ENCODE peak calls at places on chromosomes 2 and 18, in ten cellular contexts. R is HepG2, D is right lobe of liver, O is body of pancreas, C is breast epithelium, K is IMR-90, U is HCT116, Q is prostate gland, S is H1, A is A549. T is an unnamed sample.

GRCh38 chr18:5628512-5629255 is 84.9 kb upstream of the EPB41L3 start:
- DNase-seq in R (no peak), D (peak; percentile 44), O (peak; percentile 37), C (no peak), K (peak; percentile 17), U (no peak), Q (no peak), S (peak; percentile 69), A (peak; percentile 14), T (peak; percentile 93)

GRCh38 chr2:3981446-3981845 is 278.1 kb downstream of the DCDC2C start:
- DNase-seq in R (no peak), D (no peak), O (no peak), C (no peak), K (no peak), U (no peak), Q (no peak), S (no peak), A (no peak), T (no peak)

GRCh38 chr2:215767625-215768024 is 245.7 kb downstream of the MREG start:
- DNase-seq in R (no peak), D (no peak), O (no peak), C (no peak), K (no peak), U (no peak), Q (no peak), S (no peak), A (no peak), T (no peak)

GRCh38 chr2:217249490-217250451 is 389.9 kb upstream of the TNP1 start:
- DNase-seq in R (no peak), D (no peak), O (peak; percentile 24), C (no peak), K (no peak), U (no peak), Q (peak; percentile 25), S (no peak), A (no peak), T (no peak)

GRCh38 chr18:77081387-77081773 is 51.2 kb downstream of the MBP start:
- DNase-seq in R (no peak), D (no peak), O (no peak), C (no peak), K (peak; percentile 86), U (no peak), Q (no peak), S (no peak), A (no peak), T (no peak)

GRCh38 chr2:193738892-193739291 is 1544.2 kb upstream of the TMEFF2 start:
- DNase-seq in R (no peak), D (no peak), O (no peak), C (no peak), K (no peak), U (no peak), Q (no peak), S (no peak), A (no peak), T (no peak)

GRCh38 chr2:72956936-72957335 is 39.6 kb downstream of the EMX1 start:
- DNase-seq in R (no peak), D (no peak), O (no peak), C (no peak), K (no peak), U (no peak), Q (no peak), S (no peak), A (no peak), T (no peak)

GRCh38 chr18:8508320-8508719 is 100.9 kb upstream of the RAB12 start:
- DNase-seq in R (no peak), D (no peak), O (no peak), C (no peak), K (no peak), U (no peak), Q (no peak), S (no peak), A (no peak), T (no peak)

GRCh38 chr2:149290662-149291061 is 39.7 kb upstream of the LYPD6 start:
- DNase-seq in R (no peak), D (no peak), O (no peak), C (no peak), K (no peak), U (no peak), Q (no peak), S (no peak), A (no peak), T (no peak)

GRCh38 chr18:23226930-23227728 is 91.8 kb downstream of the CABLES1 start:
- DNase-seq in R (no peak), D (no peak), O (no peak), C (no peak), K (peak; percentile 94), U (no peak), Q (no peak), S (no peak), A (no peak), T (peak; percentile 90)

GRCh38 chr2:46827274-46827930 is 88.2 kb downstream of the MCFD2 start:
- DNase-seq in R (no peak), D (no peak), O (no peak), C (no peak), K (peak; percentile 81), U (no peak), Q (no peak), S (no peak), A (no peak), T (no peak)

GRCh38 chr2:70977605-70978205 is 725 bp upstream of the ANKRD53 start:
- DNase-seq in R (peak; percentile 36), D (peak; percentile 44), O (peak; percentile 45), C (peak; percentile 45), K (peak; percentile 93), U (no peak), Q (peak; percentile 37), S (peak; percentile 48), A (no peak), T (peak; percentile 59)

GRCh38 chr2:133641497-133641896 is 73.2 kb upstream of the NCKAP5 start:
- DNase-seq in R (no peak), D (peak; percentile 44), O (no peak), C (peak; percentile 89), K (peak; percentile 29), U (peak; percentile 55), Q (peak; percentile 89), S (peak; percentile 46), A (peak; percentile 32), T (peak; percentile 90)

GRCh38 chr2:46229134-46230063 is 67.8 kb upstream of the EPAS1 start:
- DNase-seq in R (peak; percentile 87), D (no peak), O (no peak), C (no peak), K (peak; percentile 20), U (no peak), Q (no peak), S (no peak), A (peak; percentile 93), T (no peak)

GRCh38 chr2:54256091-54256694 is at the start of gene TSPYL6:
- DNase-seq in R (no peak), D (no peak), O (no peak), C (no peak), K (no peak), U (no peak), Q (no peak), S (no peak), A (no peak), T (no peak)
- TF ChIP-seq POLR2A in R (no peak), D (no peak), O (no peak), C (no peak), K (no peak), U (no peak), Q (no peak), S (no peak), A (no peak), T (no peak)

DNA sequence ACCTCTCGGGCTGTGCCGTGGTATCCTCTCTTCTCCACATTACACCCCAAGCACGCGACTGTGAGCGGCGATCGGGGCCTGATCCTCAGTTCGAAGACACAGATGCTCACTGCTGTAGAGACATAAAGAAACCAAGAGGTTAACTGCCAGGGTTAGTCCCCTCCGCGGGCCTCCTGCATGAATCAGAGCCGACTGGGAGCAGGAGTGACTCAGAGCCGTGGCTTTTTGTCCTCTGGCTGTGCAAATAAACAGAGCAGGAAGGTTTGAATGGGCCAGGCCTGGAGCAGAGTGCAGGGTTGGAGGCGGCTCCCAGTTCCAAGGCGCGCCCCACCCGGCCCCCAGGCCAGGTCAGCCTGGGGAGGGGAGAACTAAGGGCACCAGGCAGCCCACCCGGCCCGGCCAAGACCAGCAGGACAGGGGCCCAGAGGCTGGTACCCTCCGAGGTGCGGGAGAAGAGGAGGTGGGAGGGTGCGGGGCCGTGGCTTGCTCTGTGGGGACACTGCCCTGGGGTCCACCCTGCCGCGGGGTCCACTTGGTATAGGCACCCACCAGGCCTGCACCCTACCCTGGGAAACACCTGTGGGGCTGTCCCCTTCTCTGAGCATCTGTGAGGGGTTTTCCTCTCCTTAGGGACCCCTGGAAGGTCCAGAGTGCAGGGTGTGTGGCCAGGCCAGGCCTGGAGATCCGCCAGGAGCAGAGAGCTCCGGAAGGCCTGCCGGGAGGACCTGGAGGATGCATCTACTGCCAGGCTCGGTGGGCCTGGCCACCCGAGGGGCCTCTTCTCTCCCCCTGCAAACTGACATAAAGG is 16.5 kb downstream of the TWIST2 start:
- DNase-seq in R (peak; percentile 98), D (no peak), O (peak; percentile 85), C (peak; percentile 86), K (peak; percentile 99), U (peak; percentile 78), Q (peak; percentile 87), S (peak; percentile 62), A (peak; percentile 96), T (peak; percentile 87)
- H3K4me3 ChIP-seq in R (peak overlapping the region; percentile 59), D (no peak overlapping the region), O (no peak overlapping the region), C (peak overlapping the region; percentile 60), K (no peak overlapping the region), U (peak overlapping the region; percentile 43), Q (no peak overlapping the region), S (no peak overlapping the region), A (peak overlapping the region; percentile 42), T (no peak overlapping the region)

DNA sequence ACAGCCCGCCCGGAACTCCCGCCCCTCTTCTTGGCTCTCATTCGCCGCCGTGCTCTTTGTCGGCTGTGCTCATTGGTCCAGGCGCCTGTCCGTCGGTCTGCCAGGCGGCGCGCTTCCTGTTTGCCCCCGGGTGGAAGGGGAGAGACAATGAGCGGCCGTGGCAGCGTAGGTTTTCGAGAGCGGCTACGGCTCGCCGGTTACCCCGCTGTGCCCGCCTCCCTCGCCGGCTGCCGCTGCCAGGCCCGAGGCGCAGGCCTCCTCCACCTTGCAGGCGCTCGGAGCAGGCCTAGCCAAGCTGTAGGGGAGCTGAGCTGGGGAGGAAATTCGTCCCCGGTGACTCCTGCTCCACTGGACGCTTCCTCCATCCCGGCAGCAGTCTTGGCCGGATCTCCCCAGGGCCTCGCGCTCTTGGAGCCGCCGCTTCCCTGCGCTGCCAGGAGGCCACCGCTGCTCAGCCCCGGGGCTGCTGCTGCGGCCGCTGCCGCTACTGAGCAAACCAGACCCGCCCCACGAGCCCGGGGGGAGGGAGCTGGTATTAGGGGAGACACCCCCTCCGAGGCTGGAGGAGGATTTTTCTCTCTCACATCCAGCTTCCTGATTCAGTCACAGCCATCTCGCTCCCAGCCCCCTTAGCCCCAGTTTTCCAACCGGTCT is at the start of gene SP3:
- DNase-seq in R (peak; percentile 96), D (peak; percentile 98), O (peak; percentile 98), C (peak; percentile 98), K (peak; percentile 97), U (peak; percentile 93), Q (peak; percentile 96), S (peak; percentile 96), A (peak; percentile 98), T (peak; percentile 95)
- TF ChIP-seq POLR2A in R (peak; percentile 74), D (peak; percentile 93), O (peak; percentile 94), C (peak; percentile 91), K (no peak), U (peak; percentile 19), Q (peak; percentile 93), S (peak; percentile 32), A (peak; percentile 61), T (peak; percentile 85)

DNA sequence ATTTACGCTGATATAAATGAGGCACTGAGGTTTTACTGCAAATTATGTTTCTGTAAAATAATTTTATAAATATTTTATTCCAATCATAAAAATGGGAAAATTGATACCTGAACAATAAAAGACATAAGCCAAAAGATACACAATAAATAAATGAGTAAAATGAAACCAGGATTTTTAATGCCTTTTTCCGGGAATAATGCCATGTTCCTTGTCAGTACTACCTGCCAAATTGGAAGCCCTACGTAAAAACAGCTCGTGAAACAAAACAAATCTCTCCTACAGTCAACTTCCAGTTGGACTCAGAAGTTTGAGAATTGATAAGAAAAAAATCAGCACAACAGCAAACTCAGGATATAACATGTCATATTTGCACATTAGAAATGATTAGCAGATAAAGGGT is 18.0 kb downstream of the GALNT3 start:
- DNase-seq in R (no peak), D (no peak), O (no peak), C (no peak), K (no peak), U (no peak), Q (peak; percentile 20), S (no peak), A (no peak), T (no peak)
- H3K4me3 ChIP-seq in R (no peak overlapping the region), D (no peak overlapping the region), O (no peak overlapping the region), C (no peak overlapping the region), K (no peak overlapping the region), U (no peak overlapping the region), Q (no peak overlapping the region), S (no peak overlapping the region), A (no peak overlapping the region), T (no peak overlapping the region)

T was measured in lower leg skin.